ENCODE peak calls at places on chromosomes 16 and 17, in four cellular contexts. One of them, this sample, is unnamed.

GRCh38 chr17:28526381-28526780 is 20.2 kb downstream of the FOXN1 start:
- DNase-seq in A549: no peak
- DNase-seq in H1: no peak
- DNase-seq in HepG2: no peak
- DNase-seq in this sample: no peak

GRCh38 chr17:65556014-65556909 is 5.2 kb downstream of the AXIN2 start:
- DNase-seq in A549: peak; percentile 69
- DNase-seq in H1: no peak
- DNase-seq in HepG2: peak; percentile 82
- DNase-seq in this sample: peak; percentile 50

GRCh38 chr16:12173121-12173520 is 196.6 kb downstream of the SNX29 start:
- DNase-seq in A549: no peak
- DNase-seq in H1: no peak
- DNase-seq in HepG2: no peak
- DNase-seq in this sample: no peak

GRCh38 chr17:75155191-75155601 is 884 bp upstream of the JPT1 start:
- DNase-seq in A549: no peak
- DNase-seq in H1: no peak
- DNase-seq in HepG2: no peak
- DNase-seq in this sample: no peak

GRCh38 chr17:40516581-40517285 is 15.3 kb upstream of the TNS4 start:
- DNase-seq in A549: peak; percentile 74
- DNase-seq in H1: no peak
- DNase-seq in HepG2: peak; percentile 93
- DNase-seq in this sample: no peak

GRCh38 chr16:5900046-5900445 is 802.5 kb upstream of the EEF2KMT start:
- DNase-seq in A549: no peak
- DNase-seq in H1: no peak
- DNase-seq in HepG2: no peak
- DNase-seq in this sample: no peak

GRCh38 chr16:55498101-55498500 is 10.8 kb upstream of the LPCAT2 start:
- DNase-seq in A549: no peak
- DNase-seq in H1: no peak
- DNase-seq in HepG2: no peak
- DNase-seq in this sample: no peak

GRCh38 chr17:3980381-3980975 is 16.2 kb upstream of the ATP2A3 start:
- DNase-seq in A549: no peak
- DNase-seq in H1: no peak
- DNase-seq in HepG2: no peak
- DNase-seq in this sample: no peak

GRCh38 chr17:8447816-8448215 is 12.1 kb downstream of the NDEL1 start:
- DNase-seq in A549: no peak
- DNase-seq in H1: no peak
- DNase-seq in HepG2: peak; percentile 57
- DNase-seq in this sample: no peak

GRCh38 chr17:47902039-47902744 is 6.2 kb downstream of the SP2 start:
- DNase-seq in A549: no peak
- DNase-seq in H1: peak; percentile 36
- DNase-seq in HepG2: no peak
- DNase-seq in this sample: no peak

GRCh38 chr17:73030995-73031394 is 61.5 kb downstream of the SLC39A11 start:
- DNase-seq in A549: no peak
- DNase-seq in H1: no peak
- DNase-seq in HepG2: no peak
- DNase-seq in this sample: no peak

GRCh38 chr17:79944821-79945391 is 90.8 kb downstream of the TBC1D16 start:
- DNase-seq in A549: no peak
- DNase-seq in H1: no peak
- DNase-seq in HepG2: no peak
- DNase-seq in this sample: no peak

GRCh38 chr16:75264531-75264998 is 13.1 kb upstream of the BCAR1 start:
- DNase-seq in A549: no peak
- DNase-seq in H1: no peak
- DNase-seq in HepG2: no peak
- DNase-seq in this sample: peak; percentile 35

GRCh38 chr16:52561910-52562741 is 15.2 kb upstream of the TOX3 start:
- DNase-seq in A549: no peak
- DNase-seq in H1: no peak
- DNase-seq in HepG2: peak; percentile 54
- DNase-seq in this sample: no peak

GRCh38 chr16:64225036-64225435 is 896.8 kb downstream of the CDH11 start:
- DNase-seq in A549: no peak
- DNase-seq in H1: no peak
- DNase-seq in HepG2: no peak
- DNase-seq in this sample: no peak

GRCh38 chr16:86455609-86456008 is 54.7 kb upstream of the FOXF1 start:
- DNase-seq in A549: no peak
- DNase-seq in H1: no peak
- DNase-seq in HepG2: no peak
- DNase-seq in this sample: no peak

GRCh38 chr16:86459266-86459665 is 51.1 kb upstream of the FOXF1 start:
- DNase-seq in A549: no peak
- DNase-seq in H1: no peak
- DNase-seq in HepG2: no peak
- DNase-seq in this sample: no peak

GRCh38 chr16:86455116-86455515 is 55.2 kb upstream of the FOXF1 start:
- DNase-seq in A549: no peak
- DNase-seq in H1: no peak
- DNase-seq in HepG2: no peak
- DNase-seq in this sample: peak; percentile 100

GRCh38 chr16:86458457-86458777 is 51.9 kb upstream of the FOXF1 start:
- DNase-seq in A549: no peak
- DNase-seq in H1: no peak
- DNase-seq in HepG2: no peak
- DNase-seq in this sample: no peak

DNA sequence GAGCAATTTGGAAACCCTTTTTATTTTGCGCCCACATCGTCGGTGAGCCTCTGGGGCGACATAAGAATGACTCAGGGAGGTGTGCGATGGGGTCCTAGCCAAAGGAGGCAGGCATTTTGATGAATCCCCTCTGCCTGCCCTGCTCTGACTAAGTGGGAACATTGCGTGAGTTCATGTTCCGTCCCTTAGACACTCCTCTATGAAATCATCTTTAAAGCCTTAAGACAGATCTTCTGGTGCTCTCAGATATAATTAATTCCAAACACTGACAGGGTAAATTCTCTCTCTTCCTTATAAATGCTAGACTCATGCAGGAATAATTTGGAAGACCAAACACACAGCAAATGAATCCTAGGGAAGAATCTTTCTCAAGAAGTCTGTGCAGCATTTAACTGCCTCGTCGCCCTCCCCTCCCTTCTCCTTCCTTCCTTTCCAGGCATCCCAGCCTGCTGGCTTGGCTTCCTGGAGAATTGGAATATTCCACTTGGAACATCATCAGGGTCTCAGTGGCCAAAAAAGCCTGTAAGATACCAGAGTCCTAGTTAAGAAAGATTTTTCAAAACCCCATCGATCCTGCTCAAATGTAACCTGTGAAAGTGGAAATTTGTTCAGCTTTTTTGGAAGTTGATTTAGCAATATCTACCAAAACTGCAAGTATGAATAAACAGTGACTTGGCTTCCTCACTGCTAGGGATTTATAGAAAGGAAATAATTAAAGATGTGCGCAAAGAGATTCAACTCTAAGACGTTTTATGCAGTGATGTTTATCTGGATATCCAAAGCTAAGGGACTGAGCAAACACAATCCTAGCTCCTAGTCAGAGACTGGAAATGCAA is 52.5 kb upstream of the FOXF1 start:
- DNase-seq in A549: no peak
- DNase-seq in H1: no peak
- DNase-seq in HepG2: no peak
- DNase-seq in this sample: peak; percentile 99
- TF ChIP-seq CEBPB in A549: no peak
- TF ChIP-seq CEBPB in H1: no peak
- TF ChIP-seq CEBPB in HepG2: no peak
- TF ChIP-seq CEBPB in this sample: peak; percentile 57

GRCh38 chr17:5034063-5034462 is 1.2 kb downstream of the SLC52A1 start:
- DNase-seq in A549: no peak
- DNase-seq in H1: no peak
- DNase-seq in HepG2: no peak
- DNase-seq in this sample: no peak

GRCh38 chr17:5033352-5034015 is 1.7 kb downstream of the SLC52A1 start:
- DNase-seq in A549: no peak
- DNase-seq in H1: no peak
- DNase-seq in HepG2: no peak
- DNase-seq in this sample: no peak

GRCh38 chr17:5034651-5035050 is 575 bp downstream of the SLC52A1 start:
- DNase-seq in A549: no peak
- DNase-seq in H1: no peak
- DNase-seq in HepG2: no peak
- DNase-seq in this sample: no peak

GRCh38 chr17:5032865-5033264 is 2.4 kb downstream of the SLC52A1 start:
- DNase-seq in A549: no peak
- DNase-seq in H1: no peak
- DNase-seq in HepG2: no peak
- DNase-seq in this sample: no peak

GRCh38 chr17:5031365-5032082 is 3.7 kb downstream of the SLC52A1 start:
- DNase-seq in A549: peak; percentile 86
- DNase-seq in H1: peak; percentile 47
- DNase-seq in HepG2: peak; percentile 50
- DNase-seq in this sample: peak; percentile 73
- TF ChIP-seq CEBPB in A549: no peak
- TF ChIP-seq CEBPB in H1: no peak
- TF ChIP-seq CEBPB in HepG2: no peak
- TF ChIP-seq CEBPB in this sample: no peak

GRCh38 chr17:50039058-50039457 is 16.9 kb upstream of the ITGA3 start:
- DNase-seq in A549: no peak
- DNase-seq in H1: no peak
- DNase-seq in HepG2: no peak
- DNase-seq in this sample: no peak

GRCh38 chr17:50035930-50036329 is 20.0 kb upstream of the ITGA3 start:
- DNase-seq in A549: no peak
- DNase-seq in H1: no peak
- DNase-seq in HepG2: no peak
- DNase-seq in this sample: no peak

GRCh38 chr17:50035421-50035879 is 20.5 kb upstream of the ITGA3 start:
- DNase-seq in A549: no peak
- DNase-seq in H1: no peak
- DNase-seq in HepG2: peak; percentile 45
- DNase-seq in this sample: no peak

GRCh38 chr17:50036455-50037320 is 19.2 kb upstream of the ITGA3 start:
- DNase-seq in A549: no peak
- DNase-seq in H1: no peak
- DNase-seq in HepG2: no peak
- DNase-seq in this sample: no peak

DNA sequence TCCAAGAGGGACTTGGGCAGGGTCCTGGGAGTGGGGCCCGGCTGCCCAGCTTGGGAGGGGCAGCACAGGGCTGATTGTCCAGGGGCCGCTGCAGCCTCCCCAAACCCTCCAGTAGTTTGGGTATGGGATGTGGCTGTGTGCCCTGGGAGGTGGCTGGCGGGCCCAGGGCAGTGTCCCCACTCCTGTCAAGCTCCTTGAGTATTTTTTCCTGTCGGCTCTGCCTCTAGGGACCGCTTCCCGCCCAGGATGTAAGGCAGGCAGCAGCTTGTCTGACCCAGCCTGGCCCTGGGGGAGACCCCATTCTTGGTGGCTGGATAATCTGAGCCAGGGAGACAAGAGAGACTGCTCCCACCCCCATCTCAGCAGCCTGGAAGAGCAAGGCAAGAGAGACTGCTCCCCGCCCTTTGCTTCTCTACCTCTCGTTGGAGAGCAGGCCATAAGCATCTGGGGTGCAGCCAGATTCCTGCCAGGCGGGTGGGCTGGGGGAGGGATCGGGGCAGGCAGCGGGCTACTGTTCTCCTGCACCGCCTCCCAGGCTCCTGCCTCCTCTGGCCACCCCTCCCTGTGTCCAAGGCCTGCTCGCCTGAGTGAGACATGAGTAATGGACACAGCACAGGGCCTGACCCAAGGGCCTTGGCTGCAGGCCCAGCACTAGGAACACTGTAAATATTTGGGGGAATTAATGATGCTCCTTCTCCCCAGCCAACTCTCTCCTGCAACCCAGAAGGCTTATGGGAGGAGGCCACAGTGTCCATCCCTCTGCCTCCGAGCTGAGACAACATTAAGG is 18.4 kb upstream of the ITGA3 start:
- DNase-seq in A549: no peak
- DNase-seq in H1: no peak
- DNase-seq in HepG2: no peak
- DNase-seq in this sample: peak; percentile 81
- TF ChIP-seq CEBPB in A549: no peak
- TF ChIP-seq CEBPB in H1: no peak
- TF ChIP-seq CEBPB in HepG2: no peak
- TF ChIP-seq CEBPB in this sample: no peak

DNA sequence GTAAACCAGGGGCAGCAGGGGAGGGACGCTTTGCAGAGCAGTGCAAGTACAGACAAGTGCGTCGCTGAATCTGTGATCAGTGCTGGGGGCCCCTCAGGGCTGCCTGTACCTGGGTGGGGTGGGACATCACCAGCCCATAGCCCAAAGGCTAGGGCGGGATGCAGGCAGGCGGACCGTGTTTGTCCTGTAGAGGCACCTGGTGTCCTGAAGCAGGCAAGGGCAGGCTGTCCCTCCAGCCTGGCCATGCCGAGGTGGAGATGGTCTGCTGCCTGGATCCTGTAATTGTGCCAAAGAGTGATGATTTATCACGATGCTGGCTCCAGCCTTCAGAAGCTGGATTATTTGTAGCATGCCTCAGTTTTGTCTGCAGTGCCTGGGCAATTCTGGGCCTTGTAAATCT is 137.9 kb upstream of the GSE1 start:
- DNase-seq in A549: no peak
- DNase-seq in H1: no peak
- DNase-seq in HepG2: no peak
- DNase-seq in this sample: no peak
- TF ChIP-seq CEBPB in A549: no peak
- TF ChIP-seq CEBPB in H1: no peak
- TF ChIP-seq CEBPB in HepG2: no peak
- TF ChIP-seq CEBPB in this sample: no peak

GRCh38 chr17:60416368-60416925 is 5.8 kb upstream of the CHCT1 start:
- DNase-seq in A549: no peak
- DNase-seq in H1: no peak
- DNase-seq in HepG2: no peak
- DNase-seq in this sample: no peak
- TF ChIP-seq CEBPB in A549: no peak
- TF ChIP-seq CEBPB in H1: no peak
- TF ChIP-seq CEBPB in HepG2: no peak
- TF ChIP-seq CEBPB in this sample: no peak

GRCh38 chr17:944266-944665 is 35.3 kb downstream of the NXN start:
- DNase-seq in A549: no peak
- DNase-seq in H1: no peak
- DNase-seq in HepG2: no peak
- DNase-seq in this sample: no peak

GRCh38 chr17:948284-948852 is 31.2 kb downstream of the NXN start:
- DNase-seq in A549: no peak
- DNase-seq in H1: no peak
- DNase-seq in HepG2: no peak
- DNase-seq in this sample: no peak

GRCh38 chr17:949623-950338 is 29.8 kb downstream of the NXN start:
- DNase-seq in A549: no peak
- DNase-seq in H1: no peak
- DNase-seq in HepG2: no peak
- DNase-seq in this sample: no peak

GRCh38 chr17:946510-947236 is 32.9 kb downstream of the NXN start:
- DNase-seq in A549: no peak
- DNase-seq in H1: no peak
- DNase-seq in HepG2: no peak
- DNase-seq in this sample: no peak

GRCh38 chr17:945672-946071 is 33.9 kb downstream of the NXN start:
- DNase-seq in A549: no peak
- DNase-seq in H1: no peak
- DNase-seq in HepG2: no peak
- DNase-seq in this sample: no peak
- TF ChIP-seq CEBPB in A549: no peak
- TF ChIP-seq CEBPB in H1: no peak
- TF ChIP-seq CEBPB in HepG2: no peak
- TF ChIP-seq CEBPB in this sample: no peak

GRCh38 chr16:1280783-1281182 is 24.9 kb downstream of the TPSD1 start:
- DNase-seq in A549: no peak
- DNase-seq in H1: no peak
- DNase-seq in HepG2: no peak
- DNase-seq in this sample: no peak
- TF ChIP-seq CEBPB in A549: no peak
- TF ChIP-seq CEBPB in H1: no peak
- TF ChIP-seq CEBPB in HepG2: no peak
- TF ChIP-seq CEBPB in this sample: no peak